ENCODE peak calls at places on chromosome 22, in eight cellular contexts. Q, W, H, S, G, O, J and E are unnamed samples.

GRCh38 chr22:25081409-25081824 is 118.2 kb upstream of the CRYBB3 start:
- DNase-seq in G (peak; percentile 58), W (no peak), Q (no peak), J (no peak), O (peak; percentile 15), H (no peak), S (no peak), E (peak; percentile 47)

GRCh38 chr22:17968126-17968525 is 56.2 kb downstream of the MICAL3 start:
- DNase-seq in S (no peak), H (no peak), Q (no peak), G (no peak), W (no peak), J (no peak), O (no peak), E (no peak)

GRCh38 chr22:47367993-47368945 is 605.8 kb downstream of the TBC1D22A start:
- DNase-seq in H (no peak), G (no peak), J (no peak), W (no peak), Q (no peak), O (no peak), S (no peak), E (no peak)

GRCh38 chr22:27105142-27106025 is 448.0 kb downstream of the MIAT start:
- DNase-seq in H (peak; percentile 45), W (no peak), Q (peak; percentile 44), J (peak; percentile 60), G (peak; percentile 97), O (no peak), S (peak; percentile 64), E (peak; percentile 91)

GRCh38 chr22:25282346-25282670 is 62.9 kb downstream of the CRYBB2 start:
- DNase-seq in O (no peak), Q (no peak), S (no peak), G (no peak), J (no peak), W (no peak), H (no peak), E (no peak)

GRCh38 chr22:26385164-26385563 is 43.9 kb upstream of the ASPHD2 start:
- DNase-seq in G (no peak), S (no peak), J (no peak), Q (no peak), W (no peak), H (no peak), O (no peak), E (no peak)

GRCh38 chr22:18033204-18033998 is 9.0 kb upstream of the MICAL3 start:
- DNase-seq in G (peak; percentile 49), S (no peak), Q (no peak), J (no peak), O (no peak), W (no peak), H (no peak), E (peak; percentile 57)

GRCh38 chr22:45491841-45492240 is 10.8 kb upstream of the FBLN1 start:
- DNase-seq in O (no peak), H (no peak), G (no peak), W (no peak), Q (no peak), S (no peak), J (no peak), E (no peak)

GRCh38 chr22:34841321-34841901 is 224.5 kb upstream of the ISX start:
- DNase-seq in Q (no peak), J (no peak), H (no peak), O (no peak), G (no peak), W (no peak), S (no peak), E (no peak)

GRCh38 chr22:16789860-16790493 is 35.2 kb downstream of the XKR3 start:
- DNase-seq in Q (no peak), G (no peak), O (no peak), S (no peak), J (no peak), H (no peak), W (no peak), E (no peak)

GRCh38 chr22:36180038-36180880 is 19.7 kb upstream of the APOL3 start:
- DNase-seq in O (peak; percentile 42), W (peak; percentile 85), S (peak; percentile 86), G (peak; percentile 80), J (peak; percentile 72), Q (peak; percentile 84), H (peak; percentile 87), E (peak; percentile 81)

GRCh38 chr22:35539910-35540599 is 576 bp upstream of the RASD2 start:
- DNase-seq in S (peak; percentile 61), H (peak; percentile 77), Q (no peak), G (peak; percentile 35), J (no peak), O (no peak), W (no peak), E (no peak)

GRCh38 chr22:26453812-26454500 is 24.9 kb downstream of the ASPHD2 start:
- DNase-seq in S (peak; percentile 9), Q (no peak), J (no peak), W (no peak), O (no peak), G (no peak), H (no peak), E (no peak)

GRCh38 chr22:25829237-25829636 is 87.2 kb downstream of the MYO18B start:
- DNase-seq in J (no peak), G (no peak), H (no peak), Q (no peak), W (no peak), O (no peak), S (no peak), E (no peak)

GRCh38 chr22:27347951-27348350 is 453.6 kb downstream of the MN1 start:
- DNase-seq in H (no peak), G (no peak), O (no peak), W (no peak), J (no peak), Q (no peak), S (no peak), E (no peak)

GRCh38 chr22:35732116-35732515 is 14.4 kb downstream of the APOL5 start:
- DNase-seq in S (no peak), W (no peak), J (no peak), G (no peak), H (no peak), Q (no peak), O (no peak), E (no peak)

GRCh38 chr22:23400286-23400981 is 179.7 kb downstream of the IGLL1 start:
- DNase-seq in J (no peak), H (no peak), O (no peak), S (no peak), G (no peak), W (no peak), Q (no peak), E (no peak)

DNA sequence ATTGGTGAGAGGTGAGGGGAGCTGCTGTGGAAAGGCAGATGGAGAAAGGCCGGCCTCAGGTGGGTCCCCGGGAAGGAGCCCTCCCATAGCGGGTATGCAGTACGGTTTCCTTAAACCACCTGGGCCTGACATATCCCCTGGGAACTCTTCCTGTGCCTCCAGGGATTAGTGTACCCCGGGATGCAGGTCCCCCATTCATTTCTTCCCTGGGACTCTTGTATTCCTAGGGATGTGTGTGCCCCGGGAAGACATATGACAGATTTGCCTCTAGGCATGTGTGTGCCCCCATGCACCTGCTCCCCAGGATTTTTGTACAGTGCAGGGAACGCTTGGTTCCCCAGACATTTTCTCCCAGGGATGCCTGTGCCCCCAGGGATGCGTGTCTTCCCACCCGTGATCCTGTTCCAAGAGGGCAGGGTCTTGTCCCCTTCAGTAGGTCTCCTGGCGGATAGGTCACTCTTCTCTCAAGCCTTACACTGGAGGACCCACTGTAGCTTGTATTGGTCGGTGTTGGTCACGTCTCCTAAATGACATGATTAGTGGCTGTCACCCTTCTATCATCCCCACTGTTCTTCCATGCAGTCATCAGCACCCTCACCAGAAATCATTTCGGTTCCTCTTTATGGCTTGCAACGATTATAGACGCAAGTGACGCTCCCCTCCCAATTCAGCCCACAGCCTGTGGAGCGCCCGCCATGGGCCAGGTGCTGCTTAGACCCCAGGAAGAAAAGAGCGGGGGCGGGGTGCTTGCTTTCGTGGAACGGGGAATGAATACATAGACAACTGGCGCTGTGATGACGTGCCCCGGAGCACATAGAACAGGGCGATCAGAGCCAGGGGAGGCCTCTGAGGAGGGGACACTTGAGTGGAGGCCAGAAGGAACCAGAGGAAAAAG is 1.3 kb downstream of the PARVB start:
- DNase-seq in S (no peak), J (no peak), O (no peak), H (peak; percentile 44), Q (no peak), W (no peak), G (no peak), E (no peak)
- TF ChIP-seq CTCF in S (no peak), J (no peak), O (no peak), H (no peak), Q (no peak), W (no peak), G (no peak), E (no peak)

GRCh38 chr22:48574776-48575566 is 1252.7 kb downstream of the BRD1 start:
- DNase-seq in H (peak; percentile 19), G (peak; percentile 5), W (peak; percentile 34), S (no peak), Q (no peak), O (no peak), J (no peak), E (peak; percentile 9)
- TF ChIP-seq CTCF in H (peak; percentile 36), G (no peak), W (peak; percentile 13), S (no peak), Q (peak; percentile 79), O (no peak), J (peak; percentile 46), E (no peak)

DNA sequence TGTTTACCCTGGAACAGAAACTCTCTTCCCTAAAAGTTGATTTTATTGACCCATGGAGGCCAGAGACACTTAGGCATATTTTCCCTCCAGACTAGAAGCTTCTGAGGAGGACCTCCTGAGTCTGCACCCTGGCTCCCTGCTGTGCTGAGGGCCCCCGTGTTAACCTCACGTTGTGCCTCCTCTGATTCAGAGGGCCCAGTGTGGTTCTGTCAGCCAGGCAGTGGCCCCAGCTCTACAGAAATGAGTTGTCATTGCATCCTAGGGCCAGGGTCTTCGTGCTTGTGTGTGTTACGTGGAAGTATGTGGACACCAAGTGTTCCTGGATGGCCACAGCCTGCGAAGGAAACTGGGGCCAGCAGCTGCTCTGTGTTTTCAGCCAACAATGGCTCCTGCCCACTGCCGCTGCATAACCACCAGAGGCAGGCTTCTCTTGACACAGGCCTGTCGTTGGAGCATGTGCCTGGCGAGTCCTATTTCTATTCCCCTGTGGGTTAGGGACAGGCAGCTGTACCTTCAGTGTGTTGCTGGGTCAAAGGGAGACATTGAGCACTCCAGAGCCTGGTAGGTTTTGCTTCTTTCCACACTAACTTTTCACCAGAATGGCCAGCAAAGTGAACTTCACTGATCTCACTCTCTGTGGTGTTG is 44.5 kb downstream of the MED15 start:
- DNase-seq in Q (no peak), S (no peak), W (no peak), J (no peak), H (peak; percentile 52), G (peak; percentile 55), O (no peak), E (peak; percentile 34)
- TF ChIP-seq CTCF in Q (peak; percentile 44), S (peak; percentile 26), W (no peak), J (peak; percentile 30), H (peak; percentile 44), G (peak; percentile 53), O (no peak), E (peak; percentile 36)

DNA sequence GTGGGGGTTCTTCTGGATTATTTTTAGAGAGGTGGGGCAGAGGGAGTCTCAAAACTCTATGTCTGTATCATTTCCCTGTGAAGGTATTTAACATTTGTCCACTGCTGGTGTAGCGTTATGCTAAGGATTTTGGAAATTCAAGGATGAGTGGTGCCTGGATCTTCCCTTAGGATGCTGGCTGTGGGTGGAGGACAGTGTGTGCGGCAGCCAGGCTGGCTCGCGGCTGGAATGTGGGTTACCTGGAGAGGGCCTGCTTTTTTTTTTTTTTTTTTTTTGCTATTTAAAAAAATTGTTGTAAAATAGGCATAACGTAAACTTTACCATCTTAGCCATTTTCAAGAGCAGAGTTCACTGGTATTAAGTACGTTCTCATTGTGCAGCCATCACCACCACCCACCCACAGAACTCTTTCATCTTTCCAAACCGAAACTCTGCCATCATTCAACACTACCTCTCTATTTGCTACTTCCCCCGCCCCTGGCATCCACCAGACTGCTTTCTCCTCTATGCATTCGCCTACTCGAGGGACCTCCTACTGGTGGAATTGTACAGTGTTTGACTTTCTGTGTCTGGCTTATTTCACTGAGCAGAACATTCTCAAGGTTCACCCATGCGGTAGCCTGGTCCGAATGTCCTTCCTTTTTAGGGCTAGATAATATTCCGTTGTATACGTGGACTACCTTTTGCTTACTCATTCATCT is 67.1 kb downstream of the PARVB start:
- DNase-seq in W (no peak), J (no peak), O (peak; percentile 6), Q (no peak), G (peak; percentile 56), S (no peak), H (no peak), E (peak; percentile 12)
- TF ChIP-seq CTCF in W (no peak), J (no peak), O (peak; percentile 42), Q (no peak), G (peak; percentile 71), S (no peak), H (no peak), E (peak; percentile 31)